ENCODE peak calls at places on chromosomes 13 and 19, in ten cellular contexts. F is iPS DF 6.9; P is cardiac muscle cell; D is AG04449; Q is heart right ventricle; Y is sigmoid colon; S is AG04450; X is naive thymus-derived CD4-positive, alpha-beta T cell; U is K562; O is CD4-positive, CD25-positive, alpha-beta regulatory T cell. N is an unnamed sample.

GRCh38 chr19:8192227-8192820 is 16.8 kb upstream of the CERS4 start:
- DNase-seq in P (no peak), S (no peak), O (no peak), Q (no peak), D (no peak), X (no peak), F (no peak), Y (no peak), U (no peak), N (no peak)

GRCh38 chr13:111632906-111633305 is 312.5 kb downstream of the TEX29 start:
- DNase-seq in Y (no peak), F (peak), Q (no peak), O (no peak), P (no peak), U (no peak), D (no peak), S (no peak), X (no peak), N (no peak)

GRCh38 chr19:11942843-11943108 is 17.9 kb downstream of the ZNF700 start:
- DNase-seq in P (no peak), S (no peak), X (no peak), Q (no peak), F (no peak), U (peak), D (no peak), Y (no peak), O (no peak), N (peak)

GRCh38 chr13:41605319-41606285 is 148.3 kb downstream of the RGCC start:
- DNase-seq in S (no peak), U (no peak), Y (no peak), D (no peak), O (no peak), F (no peak), Q (no peak), X (no peak), P (no peak), N (no peak)

GRCh38 chr13:36395280-36395679 is 37.0 kb upstream of the CCNA1 start:
- DNase-seq in P (peak), U (peak), X (no peak), Q (no peak), Y (no peak), F (no peak), O (peak), D (peak), S (peak), N (peak)

GRCh38 chr13:114161644-114162532 is 17.2 kb upstream of the CFAP97D2 start:
- DNase-seq in O (peak), Q (no peak), U (no peak), S (no peak), D (no peak), Y (no peak), F (no peak), X (peak), P (peak), N (peak)

GRCh38 chr19:29380581-29380980 is 145.2 kb upstream of the VSTM2B start:
- DNase-seq in O (no peak), F (no peak), S (no peak), X (no peak), P (no peak), U (no peak), Q (no peak), Y (peak), D (no peak), N (no peak)

GRCh38 chr19:42427313-42427712 is at the start of gene LIPE:
- DNase-seq in Y (no peak), X (no peak), U (no peak), F (no peak), O (no peak), Q (no peak), P (peak), S (no peak), D (no peak), N (peak)

GRCh38 chr19:46487802-46488445 is 7.7 kb downstream of the PNMA8B start:
- DNase-seq in F (no peak), P (peak), U (peak), Y (peak), S (no peak), Q (peak), D (no peak), O (peak), X (peak), N (peak)

GRCh38 chr13:45219938-45220375 is 19.1 kb upstream of the KCTD4 start:
- DNase-seq in Y (no peak), O (no peak), Q (no peak), U (no peak), D (no peak), X (no peak), F (no peak), S (no peak), P (peak), N (peak)

GRCh38 chr19:33862991-33863390 is 66.3 kb downstream of the KCTD15 start:
- DNase-seq in O (no peak), U (no peak), Y (no peak), D (no peak), Q (peak), F (no peak), S (no peak), X (no peak), P (no peak), N (no peak)

GRCh38 chr19:33410915-33411401 is 37.4 kb downstream of the CEBPG start:
- DNase-seq in X (no peak), S (no peak), O (no peak), U (no peak), Y (no peak), Q (no peak), P (no peak), F (no peak), D (no peak), N (no peak)

GRCh38 chr19:12224676-12225075 is 61.8 kb downstream of the ZNF136 start:
- DNase-seq in O (no peak), P (peak), U (no peak), F (no peak), S (no peak), Y (no peak), X (no peak), Q (no peak), D (no peak), N (no peak)

GRCh38 chr19:5484398-5485285 is 29.4 kb downstream of the ZNRF4 start:
- DNase-seq in Y (no peak), Q (no peak), F (no peak), U (no peak), D (no peak), S (peak), O (no peak), P (peak), X (no peak), N (no peak)

GRCh38 chr19:6828698-6829633 is 56.5 kb downstream of the VAV1 start:
- DNase-seq in Q (no peak), O (peak), S (no peak), F (peak), X (peak), D (no peak), P (no peak), Y (no peak), U (peak), N (no peak)

GRCh38 chr13:49586717-49587116 is 1.4 kb upstream of the RCBTB1 start:
- DNase-seq in F (no peak), S (no peak), U (no peak), O (no peak), P (no peak), Q (no peak), X (no peak), Y (no peak), D (no peak), N (peak)

GRCh38 chr13:45393941-45394570 is 24.1 kb downstream of the SLC25A30 start:
- DNase-seq in S (no peak), D (no peak), Y (no peak), U (peak), Q (no peak), O (peak), X (peak), P (peak), F (no peak), N (peak)

GRCh38 chr13:73248711-73249580 is 190.1 kb downstream of the KLF5 start:
- DNase-seq in P (peak), F (no peak), U (no peak), O (no peak), X (no peak), D (no peak), S (peak), Y (no peak), Q (no peak), N (peak)

GRCh38 chr13:40665061-40665753 is 1.2 kb downstream of the FOXO1 start:
- DNase-seq in F (no peak), U (peak), P (no peak), X (peak), Y (no peak), O (peak), D (no peak), Q (peak), S (no peak), N (peak)

GRCh38 chr19:31478241-31478640 is 129.0 kb upstream of the TSHZ3 start:
- DNase-seq in D (no peak), F (no peak), Y (no peak), S (no peak), Q (no peak), O (no peak), P (no peak), X (no peak), U (no peak), N (no peak)

GRCh38 chr19:18157465-18158063 is 4.6 kb downstream of the PIK3R2 start:
- DNase-seq in F (no peak), O (no peak), Y (no peak), S (no peak), U (no peak), Q (no peak), D (no peak), P (no peak), X (no peak), N (no peak)

GRCh38 chr19:42325896-42326771 is 699 bp downstream of the MEGF8 start:
- DNase-seq in P (no peak), X (peak), S (no peak), D (no peak), U (peak), Q (no peak), F (no peak), Y (no peak), O (peak), N (no peak)

GRCh38 chr19:50994129-50994528 is 7.3 kb downstream of the KLK8 start:
- DNase-seq in O (no peak), X (no peak), D (no peak), Y (peak), U (peak), P (no peak), Q (no peak), S (no peak), F (no peak), N (no peak)

GRCh38 chr19:35330475-35330874 is 1.5 kb downstream of the CD22 start:
- DNase-seq in D (no peak), S (no peak), U (no peak), F (no peak), Y (no peak), P (no peak), O (no peak), X (no peak), Q (no peak), N (no peak)

GRCh38 chr13:75986818-75987217 is 350.7 kb downstream of the LMO7 start:
- DNase-seq in Y (no peak), U (no peak), F (no peak), O (no peak), P (no peak), Q (no peak), X (no peak), S (no peak), D (no peak), N (no peak)

GRCh38 chr19:56110515-56111448 is 10.3 kb downstream of the ZNF787 start:
- DNase-seq in F (no peak), Q (peak), X (no peak), Y (no peak), O (no peak), P (peak), S (no peak), U (peak), D (no peak), N (peak)

GRCh38 chr19:48780684-48781391 is 25.5 kb downstream of the FGF21 start:
- DNase-seq in X (no peak), Q (no peak), D (no peak), P (peak), U (peak), Y (no peak), O (no peak), F (no peak), S (no peak), N (peak)

GRCh38 chr19:17951151-17952040 is 15.5 kb upstream of the KCNN1 start:
- DNase-seq in U (no peak), P (no peak), F (no peak), O (no peak), S (no peak), D (no peak), X (no peak), Q (no peak), Y (no peak), N (no peak)

GRCh38 chr19:5436101-5436947 is 18.9 kb upstream of the ZNRF4 start:
- DNase-seq in X (no peak), Q (no peak), S (peak), O (no peak), P (peak), U (peak), F (peak), Y (no peak), D (peak), N (no peak)

GRCh38 chr19:4376245-4376990 is 23.9 kb downstream of the SH3GL1 start:
- DNase-seq in Y (no peak), P (no peak), Q (no peak), O (no peak), U (peak), X (no peak), F (no peak), S (no peak), D (no peak), N (no peak)

GRCh38 chr13:83880275-83881027 is 1.8 kb downstream of the SLITRK1 start:
- DNase-seq in O (no peak), P (no peak), S (no peak), D (no peak), Y (no peak), X (no peak), U (no peak), Q (no peak), F (no peak), N (no peak)

GRCh38 chr13:83881031-83881727 is 1.1 kb downstream of the SLITRK1 start:
- DNase-seq in U (no peak), S (no peak), P (no peak), Y (no peak), Q (no peak), F (no peak), X (no peak), O (no peak), D (no peak), N (no peak)

GRCh38 chr13:83877901-83878300 is 4.4 kb downstream of the SLITRK1 start:
- DNase-seq in Y (no peak), X (no peak), P (no peak), D (no peak), O (no peak), F (no peak), U (no peak), Q (no peak), S (no peak), N (no peak)

GRCh38 chr13:83878691-83879410 is 3.4 kb downstream of the SLITRK1 start:
- DNase-seq in X (no peak), Q (no peak), O (no peak), S (no peak), Y (no peak), D (no peak), U (no peak), P (no peak), F (no peak), N (no peak)

DNA sequence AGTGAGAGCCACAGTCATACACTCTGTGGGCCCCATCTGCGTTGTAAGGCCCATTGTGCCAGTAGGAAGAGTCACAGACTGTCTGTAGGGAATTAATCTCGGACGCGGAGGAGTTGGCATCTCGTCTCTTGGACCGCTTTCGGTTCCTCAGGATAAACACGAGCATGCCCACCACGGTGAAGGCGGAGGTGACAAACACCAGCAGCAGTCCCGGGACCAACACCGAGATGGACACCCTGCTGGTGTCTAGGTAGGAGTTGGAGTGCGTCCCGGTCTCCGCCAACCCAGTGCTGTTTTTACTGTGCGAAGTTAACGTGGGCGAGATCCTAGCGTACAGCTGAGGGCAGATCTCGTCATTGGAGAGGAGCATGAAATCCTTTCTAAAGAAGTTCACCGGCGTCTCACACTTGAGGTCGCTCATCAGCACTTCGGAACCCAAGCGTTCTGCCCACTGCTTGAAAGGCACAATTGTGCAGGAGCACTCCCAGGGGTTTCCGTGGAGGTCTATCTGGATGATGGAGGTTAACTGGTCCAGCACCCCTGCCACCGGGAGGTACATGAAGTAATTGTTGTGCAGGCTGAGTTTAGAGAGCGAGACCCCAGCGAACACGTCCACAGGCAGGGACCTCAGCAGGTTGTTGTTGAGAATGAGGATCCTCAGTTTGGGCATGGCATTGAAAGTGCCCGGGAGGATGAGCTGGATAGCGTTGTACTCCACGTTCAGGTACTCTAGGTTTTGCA is 2.7 kb downstream of the SLITRK1 start:
- DNase-seq in X (no peak), Y (no peak), D (no peak), U (no peak), F (no peak), Q (no peak), O (peak), S (no peak), P (peak), N (no peak)
- H3K4me3 ChIP-seq in X (no peak), Y (peak), D (peak), U (no peak), F (peak), Q (no peak), O (no peak), S (peak), P (no peak), N (no peak)

GRCh38 chr13:110442946-110443632 is 118.4 kb downstream of the RAB20 start:
- DNase-seq in O (no peak), Q (no peak), P (peak), D (no peak), X (no peak), F (no peak), Y (no peak), U (no peak), S (no peak), N (peak)
- H3K4me3 ChIP-seq in O (no peak), Q (no peak), P (no peak), D (no peak), X (no peak), F (no peak), Y (no peak), U (no peak), S (no peak), N (no peak)

GRCh38 chr13:97435794-97436193 is 1.8 kb downstream of the RAP2A start:
- DNase-seq in U (no peak), P (peak), O (peak), X (no peak), Q (no peak), S (no peak), F (no peak), Y (no peak), D (no peak), N (peak)
- H3K4me3 ChIP-seq in U (peak), P (peak), O (peak), X (no peak), Q (peak), S (peak), F (no peak), Y (peak), D (peak), N (peak)

GRCh38 chr13:113151745-113152707 is 6.4 kb upstream of the PROZ start:
- DNase-seq in U (no peak), P (peak), X (no peak), F (no peak), D (peak), Q (no peak), Y (no peak), O (peak), S (peak), N (peak)
- H3K4me3 ChIP-seq in U (no peak), P (no peak), X (peak), F (no peak), D (peak), Q (peak), Y (peak), O (peak), S (peak), N (no peak)

N was measured in fibroblast of villous mesenchyme.